ENCODE peak calls at places on chromosome 5, in eight cellular contexts. P, E, V, Z, M, G, U and D are unnamed samples.

GRCh38 chr5:109865636-109866035 is 175.9 kb downstream of the MAN2A1 start:
- DNase-seq in E (no peak), M (no peak), G (peak), P (peak), U (peak), V (no peak), Z (no peak), D (no peak)

GRCh38 chr5:154421868-154422267 is 23.9 kb upstream of the SAP30L start:
- DNase-seq in U (peak), G (peak), P (peak), V (no peak), M (no peak), E (no peak), Z (no peak), D (no peak)

GRCh38 chr5:59124983-59125960 is 542.4 kb downstream of the RAB3C start:
- DNase-seq in P (no peak), G (peak), V (no peak), U (peak), M (no peak), Z (peak), E (no peak), D (no peak)

GRCh38 chr5:154465169-154465568 is 12.9 kb downstream of the HAND1 start:
- DNase-seq in Z (no peak), G (peak), E (no peak), V (no peak), P (no peak), M (no peak), U (peak), D (no peak)

GRCh38 chr5:174246743-174247142 is 201.2 kb downstream of the NSG2 start:
- DNase-seq in G (no peak), Z (no peak), E (no peak), M (no peak), P (no peak), V (no peak), U (no peak), D (no peak)

GRCh38 chr5:95760291-95761191 is 29.4 kb downstream of the RHOBTB3 start:
- DNase-seq in P (no peak), M (no peak), V (no peak), Z (no peak), U (peak), E (no peak), G (peak), D (no peak)

GRCh38 chr5:55800924-55801323 is 50.2 kb upstream of the IL31RA start:
- DNase-seq in P (no peak), U (no peak), Z (no peak), V (no peak), E (no peak), M (no peak), G (no peak), D (no peak)

GRCh38 chr5:136620016-136620419 is 254.7 kb upstream of the TRPC7 start:
- DNase-seq in G (peak), Z (no peak), P (no peak), V (no peak), U (peak), E (no peak), M (no peak), D (no peak)

GRCh38 chr5:82494942-82495341 is 216.8 kb upstream of the RPS23 start:
- DNase-seq in E (no peak), U (peak), Z (no peak), V (no peak), M (no peak), P (no peak), G (peak), D (no peak)

GRCh38 chr5:55096860-55097259 is 5.6 kb upstream of the GZMA start:
- DNase-seq in P (no peak), U (no peak), Z (no peak), M (no peak), V (no peak), E (peak), G (no peak), D (peak)

GRCh38 chr5:132808448-132808847 is 4.7 kb upstream of the SOWAHA start:
- DNase-seq in U (no peak), P (no peak), V (no peak), M (no peak), Z (no peak), E (no peak), G (no peak), D (no peak)

GRCh38 chr5:57207681-57208080 is 33.8 kb downstream of the GPBP1 start:
- DNase-seq in Z (peak), U (no peak), M (no peak), E (no peak), V (no peak), P (no peak), G (no peak), D (no peak)

GRCh38 chr5:126106032-126106431 is 317.2 kb upstream of the GRAMD2B start:
- DNase-seq in P (no peak), G (no peak), Z (no peak), M (no peak), E (no peak), V (no peak), U (peak), D (no peak)

GRCh38 chr5:33733225-33733624 is 158.6 kb downstream of the ADAMTS12 start:
- DNase-seq in V (no peak), U (no peak), G (no peak), M (no peak), P (no peak), E (no peak), Z (no peak), D (no peak)

GRCh38 chr5:145466533-145466932 is 368.6 kb downstream of the PRELID2 start:
- DNase-seq in P (no peak), V (no peak), E (no peak), U (no peak), M (no peak), Z (no peak), G (no peak), D (no peak)

GRCh38 chr5:27158171-27158570 is 119.8 kb upstream of the CDH9 start:
- DNase-seq in M (no peak), V (no peak), P (no peak), G (no peak), E (no peak), U (no peak), Z (no peak), D (no peak)

GRCh38 chr5:173669483-173669882 is 53.0 kb upstream of the BOD1 start:
- DNase-seq in G (no peak), V (no peak), Z (no peak), M (no peak), E (no peak), P (no peak), U (no peak), D (no peak)

GRCh38 chr5:171913987-171914273 is 92.5 kb downstream of the FBXW11 start:
- DNase-seq in E (no peak), P (no peak), G (no peak), Z (no peak), V (no peak), M (no peak), U (peak), D (no peak)

GRCh38 chr5:36915653-36916052 is 39.1 kb downstream of the NIPBL start:
- DNase-seq in E (no peak), P (no peak), U (peak), G (peak), Z (no peak), M (no peak), V (no peak), D (no peak)

GRCh38 chr5:144369001-144369400 is 198.3 kb downstream of the KCTD16 start:
- DNase-seq in Z (no peak), V (no peak), P (peak), U (no peak), M (no peak), G (no peak), E (no peak), D (no peak)